ENCODE peak calls at places on chromosomes 5 and 9, in four cellular contexts. B, G, J and S are unnamed samples.

GRCh38 chr9:82606761-82607382 is 456.1 kb downstream of the RASEF start:
- DNase-seq in B (peak; percentile 77), G (peak; percentile 74), J (peak; percentile 80), S (peak; percentile 66)

GRCh38 chr5:174307031-174307408 is 261.5 kb downstream of the NSG2 start:
- DNase-seq in B (no peak), G (no peak), J (no peak), S (no peak)

GRCh38 chr5:383621-384020 is 59.4 kb upstream of the EXOC3 start:
- DNase-seq in B (no peak), G (no peak), J (no peak), S (peak; percentile 6)

GRCh38 chr5:153629496-153629895 is 139.0 kb downstream of the GRIA1 start:
- DNase-seq in B (no peak), G (no peak), J (peak; percentile 62), S (no peak)

GRCh38 chr5:10555134-10555733 is 8.6 kb upstream of the ANKRD33B start:
- DNase-seq in B (no peak), G (peak; percentile 90), J (peak; percentile 87), S (no peak)

GRCh38 chr9:32117291-32117690 is 267.2 kb upstream of the ACO1 start:
- DNase-seq in B (no peak), G (no peak), J (no peak), S (no peak)

GRCh38 chr5:14038341-14038959 is 94.0 kb upstream of the DNAH5 start:
- DNase-seq in B (no peak), G (peak; percentile 93), J (peak; percentile 86), S (no peak)

GRCh38 chr5:56323505-56323904 is 90.4 kb upstream of the ANKRD55 start:
- DNase-seq in B (no peak), G (peak; percentile 83), J (peak; percentile 77), S (no peak)

GRCh38 chr5:119330367-119331183 is 25.2 kb upstream of the TNFAIP8 start:
- DNase-seq in B (no peak), G (peak; percentile 34), J (no peak), S (no peak)

GRCh38 chr5:131957721-131958483 is 12.4 kb upstream of the MEIKIN start:
- DNase-seq in B (no peak), G (no peak), J (no peak), S (no peak)

GRCh38 chr5:5473224-5473623 is 50.7 kb downstream of the ICE1 start:
- DNase-seq in B (no peak), G (peak; percentile 75), J (peak; percentile 30), S (no peak)

GRCh38 chr5:56191646-56192045 is 41.5 kb downstream of the ANKRD55 start:
- DNase-seq in B (no peak), G (no peak), J (no peak), S (no peak)

GRCh38 chr5:74575741-74576538 is 64.6 kb downstream of the ENC1 start:
- DNase-seq in B (no peak), G (peak; percentile 88), J (peak; percentile 73), S (no peak)

GRCh38 chr5:96117863-96118651 is 156.4 kb upstream of the ELL2 start:
- DNase-seq in B (no peak), G (peak; percentile 65), J (peak; percentile 18), S (no peak)

GRCh38 chr9:133979921-133980863 is 11.9 kb downstream of the VAV2 start:
- DNase-seq in B (no peak), G (no peak), J (no peak), S (no peak)

GRCh38 chr5:163595851-163596399 is 90.5 kb downstream of the MAT2B start:
- DNase-seq in B (no peak), G (no peak), J (no peak), S (no peak)

GRCh38 chr5:151499636-151500035 is 52.2 kb downstream of the SLC36A1 start:
- DNase-seq in B (peak; percentile 28), G (no peak), J (no peak), S (no peak)

GRCh38 chr9:38269752-38270151 is 122.8 kb upstream of the ALDH1B1 start:
- DNase-seq in B (no peak), G (no peak), J (no peak), S (no peak)

GRCh38 chr9:136722093-136722968 is 10.0 kb downstream of the DIPK1B start:
- DNase-seq in B (no peak), G (no peak), J (no peak), S (no peak)
- H3K36me3 ChIP-seq in B (no peaks in the 10 kb centered on the region), G (peaks cover 15% of the 10 kb centered on the region), J (peaks cover 50% of the 10 kb centered on the region), S (peaks cover 6% of the 10 kb centered on the region)

GRCh38 chr9:124779368-124780059 is 2.6 kb downstream of the OLFML2A start:
- DNase-seq in B (peak; percentile 69), G (peak; percentile 80), J (peak; percentile 88), S (no peak)

GRCh38 chr9:124778575-124779367 is 1.8 kb downstream of the OLFML2A start:
- DNase-seq in B (no peak), G (peak; percentile 43), J (no peak), S (no peak)

GRCh38 chr9:124776952-124777645 is at the start of gene OLFML2A:
- DNase-seq in B (peak; percentile 78), G (peak; percentile 50), J (no peak), S (no peak)

GRCh38 chr9:124774131-124774978 is 2.6 kb upstream of the OLFML2A start:
- DNase-seq in B (peak; percentile 88), G (peak; percentile 72), J (peak; percentile 83), S (peak; percentile 89)

DNA sequence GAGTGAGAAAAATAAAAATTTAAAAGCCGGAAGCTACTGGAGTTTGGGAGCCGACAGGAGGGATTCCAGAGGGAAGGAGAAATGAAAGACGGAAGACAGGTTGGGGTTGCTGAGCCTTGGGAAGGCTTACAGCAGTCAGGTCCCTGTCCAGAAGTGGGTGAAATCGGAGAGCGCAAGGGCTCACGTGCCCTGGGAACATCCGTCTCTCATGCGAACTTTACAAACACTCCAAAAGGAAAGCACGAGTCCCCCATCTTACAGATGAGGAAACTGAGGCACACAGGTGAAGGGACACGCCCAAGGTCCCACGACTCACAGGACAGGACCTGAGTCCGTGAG is 351 bp upstream of the OLFML2A start:
- DNase-seq in B (no peak), G (no peak), J (no peak), S (no peak)
- H3K9ac ChIP-seq in B (no peak overlapping the region), G (peak overlapping the region; percentile 39), J (peak overlapping the region; percentile 85), S (peak overlapping the region; percentile 21)

GRCh38 chr5:113038136-113038535 is 61.5 kb downstream of the DCP2 start:
- DNase-seq in B (no peak), G (no peak), J (no peak), S (no peak)

GRCh38 chr5:113039229-113039628 is 62.6 kb downstream of the DCP2 start:
- DNase-seq in B (no peak), G (no peak), J (no peak), S (no peak)

GRCh38 chr5:113036826-113037225 is 60.2 kb downstream of the DCP2 start:
- DNase-seq in B (no peak), G (no peak), J (no peak), S (no peak)

GRCh38 chr5:113040672-113041071 is 64.1 kb downstream of the DCP2 start:
- DNase-seq in B (no peak), G (no peak), J (no peak), S (no peak)

GRCh38 chr5:113038714-113039113 is 62.1 kb downstream of the DCP2 start:
- DNase-seq in B (no peak), G (peak; percentile 77), J (no peak), S (no peak)
- H3K36me3 ChIP-seq in B (no peaks in the 10 kb centered on the region), G (no peaks in the 10 kb centered on the region), J (peaks cover 40% of the 10 kb centered on the region), S (no peaks in the 10 kb centered on the region)

DNA sequence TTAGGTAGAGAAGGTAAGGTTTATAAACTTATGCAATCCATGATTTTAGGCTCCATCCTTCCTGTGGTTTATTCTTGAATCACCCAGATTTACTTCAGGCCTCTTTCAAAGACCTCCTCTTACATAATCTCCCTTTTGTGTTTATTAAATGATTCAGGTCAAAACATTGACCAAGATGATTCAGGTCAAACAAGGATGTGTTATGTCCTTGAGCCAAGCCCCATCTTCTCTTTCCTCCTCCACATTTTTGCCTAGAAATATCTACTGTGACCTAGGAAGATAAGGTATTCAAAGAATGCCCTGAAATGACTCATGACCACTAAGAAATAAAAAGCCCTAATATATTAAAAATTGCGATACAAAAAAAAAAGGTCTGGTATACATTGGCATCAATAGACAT is 31.8 kb upstream of the TLR4 start:
- DNase-seq in B (no peak), G (peak; percentile 87), J (no peak), S (no peak)
- H3K9ac ChIP-seq in B (no peak overlapping the region), G (no peak overlapping the region), J (no peak overlapping the region), S (no peak overlapping the region)

DNA sequence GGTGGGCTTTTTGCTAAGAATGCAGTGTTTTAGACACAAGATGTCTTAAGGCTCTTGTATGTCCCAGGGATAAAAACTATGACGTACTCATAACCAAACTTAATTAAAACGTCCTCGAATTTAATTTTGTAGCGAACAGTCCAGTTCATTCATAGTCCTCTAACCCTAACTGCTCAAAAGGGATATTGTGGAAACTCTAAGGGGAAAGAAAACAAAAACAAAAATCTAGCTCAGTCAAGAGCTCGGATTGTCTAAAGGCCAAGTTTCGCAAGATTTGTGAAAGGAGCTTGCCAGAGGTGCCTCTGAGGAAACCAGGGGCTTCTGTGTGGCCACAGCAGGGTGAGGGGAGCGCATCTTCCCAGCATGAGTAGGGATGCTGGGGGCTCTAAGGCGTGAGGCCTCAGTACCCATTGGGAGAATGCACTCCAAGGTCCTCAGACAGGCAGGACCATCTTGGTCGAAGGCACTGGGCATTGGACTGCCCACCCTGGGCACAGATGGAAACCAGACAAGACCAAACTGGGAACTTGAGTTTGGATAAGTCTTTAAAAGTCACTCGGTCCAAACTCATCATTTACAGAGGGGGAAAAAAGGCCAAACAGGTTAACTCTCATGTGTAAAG is 71.8 kb downstream of the PRRT1B start:
- DNase-seq in B (no peak), G (no peak), J (no peak), S (no peak)
- H3K36me3 ChIP-seq in B (no peaks in the 10 kb centered on the region), G (no peaks in the 10 kb centered on the region), J (peaks cover 95% of the 10 kb centered on the region), S (peaks cover 13% of the 10 kb centered on the region)

DNA sequence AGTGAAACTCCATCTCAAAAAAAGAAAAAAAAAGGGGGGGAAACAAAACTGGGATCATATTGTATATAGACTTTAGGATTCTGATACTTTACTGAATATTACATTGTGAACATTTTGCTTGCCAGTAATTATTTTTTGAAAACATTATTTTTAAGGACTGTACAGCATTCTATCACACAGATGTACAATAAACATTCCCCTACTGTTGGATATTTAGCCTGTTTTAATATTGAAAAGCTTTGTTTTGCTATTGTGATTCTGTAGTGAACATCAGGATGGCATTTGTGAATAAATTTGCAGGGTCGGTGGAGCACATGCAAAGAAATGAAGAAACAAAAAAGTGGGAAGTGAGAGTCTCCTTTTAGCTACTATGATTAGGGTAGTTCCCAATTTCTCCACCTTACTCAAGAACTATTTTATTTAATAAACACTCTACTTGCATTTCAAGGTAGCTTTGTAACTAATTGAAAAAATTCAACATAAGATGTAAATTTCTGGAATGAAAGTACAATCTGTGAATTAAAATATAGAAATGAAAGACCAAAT is 18.7 kb downstream of the RASGRF2 start:
- DNase-seq in B (no peak), G (no peak), J (no peak), S (no peak)
- H3K9ac ChIP-seq in B (no peak overlapping the region), G (no peak overlapping the region), J (no peak overlapping the region), S (no peak overlapping the region)

DNA sequence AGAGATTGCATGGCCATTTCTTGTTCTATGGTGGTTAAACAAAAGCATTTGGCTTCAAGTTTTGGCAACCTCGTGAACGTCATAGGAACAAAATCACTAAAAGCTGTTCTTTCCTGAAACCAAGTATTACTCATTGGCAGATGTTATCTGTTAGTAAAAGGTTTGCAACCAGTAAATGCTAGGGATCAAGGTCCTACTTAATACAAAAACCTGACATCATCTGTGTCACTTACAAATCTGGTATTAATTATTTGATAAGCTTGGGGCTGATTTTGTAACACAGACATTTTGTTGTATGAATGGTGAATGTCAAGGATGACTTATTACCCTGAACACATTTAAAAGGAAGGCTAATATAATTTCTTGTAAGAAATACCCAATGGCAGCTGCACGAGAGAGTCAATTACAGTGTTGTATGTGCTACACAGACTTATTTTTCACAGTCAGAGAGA is 486.4 kb upstream of the ZNF608 start:
- DNase-seq in B (no peak), G (peak; percentile 92), J (no peak), S (no peak)
- H3K36me3 ChIP-seq in B (no peaks in the 10 kb centered on the region), G (no peaks in the 10 kb centered on the region), J (no peaks in the 10 kb centered on the region), S (no peaks in the 10 kb centered on the region)